ENCODE peak calls at places on chromosomes 11 and 22, in five cellular contexts. B, P, Z, R and H are unnamed samples.

GRCh38 chr22:38202437-38203089 is 769 bp downstream of the MAFF start:
- DNase-seq in B (peak; percentile 31), P (peak; percentile 92), Z (peak; percentile 94), R (peak; percentile 88), H (no peak)

GRCh38 chr11:120217941-120218694 is 7.3 kb downstream of the OAF start:
- DNase-seq in B (no peak), P (no peak), Z (peak; percentile 66), R (no peak), H (no peak)

GRCh38 chr22:39520874-39521857 is 804 bp downstream of the ATF4 start:
- DNase-seq in B (no peak), P (peak; percentile 73), Z (peak; percentile 77), R (peak; percentile 84), H (no peak)

GRCh38 chr11:27319065-27319464 is 44.0 kb downstream of the CCDC34 start:
- DNase-seq in B (no peak), P (peak; percentile 72), Z (no peak), R (no peak), H (peak; percentile 23)

GRCh38 chr11:29261831-29262230 is 755.0 kb downstream of the KCNA4 start:
- DNase-seq in B (no peak), P (peak; percentile 8), Z (no peak), R (no peak), H (no peak)

GRCh38 chr22:48748113-48748859 is 1079.4 kb downstream of the BRD1 start:
- DNase-seq in B (no peak), P (no peak), Z (peak; percentile 20), R (no peak), H (no peak)

GRCh38 chr11:116527180-116527991 is 245.4 kb downstream of the BUD13 start:
- DNase-seq in B (no peak), P (no peak), Z (no peak), R (no peak), H (no peak)

GRCh38 chr11:69378303-69379141 is 84.6 kb downstream of the MYEOV start:
- DNase-seq in B (no peak), P (no peak), Z (no peak), R (peak; percentile 8), H (no peak)

GRCh38 chr11:111737180-111737876 is 28.9 kb downstream of the PPP2R1B start:
- DNase-seq in B (no peak), P (no peak), Z (no peak), R (no peak), H (no peak)

GRCh38 chr11:111734383-111735261 is 31.6 kb downstream of the PPP2R1B start:
- DNase-seq in B (no peak), P (no peak), Z (no peak), R (no peak), H (no peak)

GRCh38 chr11:111735262-111736116 is 30.7 kb downstream of the PPP2R1B start:
- DNase-seq in B (no peak), P (peak; percentile 99), Z (peak; percentile 54), R (peak; percentile 63), H (peak; percentile 68)

GRCh38 chr11:111736621-111737055 is 29.6 kb downstream of the PPP2R1B start:
- DNase-seq in B (no peak), P (no peak), Z (no peak), R (no peak), H (no peak)

DNA sequence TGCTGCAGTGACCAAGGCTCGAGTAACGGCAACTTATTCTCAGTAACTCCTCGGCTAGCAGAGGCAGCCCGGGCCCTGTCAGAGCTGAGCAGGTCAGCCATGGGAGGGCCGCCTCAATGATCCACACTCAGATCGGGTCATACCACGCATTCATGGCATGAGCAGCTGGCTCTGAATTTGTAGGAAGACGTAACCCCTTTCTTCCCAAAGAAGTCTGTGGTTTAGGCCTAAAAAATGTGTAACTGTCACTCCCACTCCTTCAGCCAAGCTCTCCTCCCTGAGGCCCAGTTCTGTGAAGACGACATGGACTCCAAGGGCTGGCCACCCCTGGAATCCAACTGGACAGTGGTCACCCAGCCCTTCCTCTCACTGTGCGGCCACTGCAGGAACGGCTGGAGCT is 30.0 kb downstream of the PPP2R1B start:
- DNase-seq in B (no peak), P (peak; percentile 80), Z (no peak), R (no peak), H (no peak)
- TF ChIP-seq POLR2A in B (no peak), P (no peak), Z (no peak), R (no peak), H (no peak)

GRCh38 chr22:26428515-26429457 is at the start of gene ASPHD2:
- DNase-seq in B (no peak), P (peak; percentile 51), Z (peak; percentile 73), R (peak; percentile 69), H (peak; percentile 61)
- TF ChIP-seq POLR2A in B (no peak), P (no peak), Z (no peak), R (peak; percentile 55), H (peak; percentile 32)

GRCh38 chr11:134957540-134958335 is 545.7 kb upstream of the B3GAT1 start:
- DNase-seq in B (no peak), P (no peak), Z (no peak), R (no peak), H (no peak)
- TF ChIP-seq POLR2A in B (no peak), P (no peak), Z (no peak), R (no peak), H (no peak)

GRCh38 chr11:64244107-64244506 is 2.6 kb downstream of the PPP1R14B start:
- DNase-seq in B (no peak), P (no peak), Z (no peak), R (no peak), H (no peak)

GRCh38 chr11:64245797-64246623 is 733 bp downstream of the PPP1R14B start:
- DNase-seq in B (no peak), P (peak; percentile 91), Z (peak; percentile 70), R (peak; percentile 77), H (no peak)

GRCh38 chr11:64245401-64245796 is 1.3 kb downstream of the PPP1R14B start:
- DNase-seq in B (no peak), P (no peak), Z (peak; percentile 66), R (peak; percentile 70), H (no peak)

GRCh38 chr11:64242920-64243854 is 2.3 kb downstream of the FKBP2 start:
- DNase-seq in B (no peak), P (no peak), Z (no peak), R (no peak), H (no peak)

DNA sequence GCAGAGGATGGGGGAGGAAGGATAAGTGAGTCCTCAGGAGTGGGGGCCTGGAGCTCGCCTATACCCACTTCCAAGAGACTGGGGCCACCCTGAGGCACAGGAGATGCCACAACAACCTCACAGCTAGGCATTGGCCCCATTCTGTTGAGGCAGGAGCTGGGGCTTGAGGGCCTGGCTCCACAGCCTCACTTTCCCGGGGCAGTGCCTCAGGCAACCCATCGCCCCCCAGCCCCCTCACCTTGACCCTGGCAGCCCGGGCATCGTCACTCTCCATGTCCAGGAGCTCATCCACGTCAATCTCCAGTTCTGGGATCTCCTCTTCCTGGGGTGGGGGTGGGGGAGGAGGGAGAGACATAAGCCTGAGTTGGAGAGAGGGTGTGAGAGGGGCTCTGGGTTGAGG is 1.8 kb downstream of the PPP1R14B start:
- DNase-seq in B (no peak), P (no peak), Z (no peak), R (peak; percentile 19), H (no peak)
- TF ChIP-seq POLR2A in B (no peak), P (no peak), Z (no peak), R (no peak), H (no peak)

GRCh38 chr22:30150212-30150611 is 69.9 kb downstream of the HORMAD2 start:
- DNase-seq in B (no peak), P (no peak), Z (no peak), R (no peak), H (no peak)
- TF ChIP-seq POLR2A in B (no peak), P (no peak), Z (no peak), R (no peak), H (no peak)

DNA sequence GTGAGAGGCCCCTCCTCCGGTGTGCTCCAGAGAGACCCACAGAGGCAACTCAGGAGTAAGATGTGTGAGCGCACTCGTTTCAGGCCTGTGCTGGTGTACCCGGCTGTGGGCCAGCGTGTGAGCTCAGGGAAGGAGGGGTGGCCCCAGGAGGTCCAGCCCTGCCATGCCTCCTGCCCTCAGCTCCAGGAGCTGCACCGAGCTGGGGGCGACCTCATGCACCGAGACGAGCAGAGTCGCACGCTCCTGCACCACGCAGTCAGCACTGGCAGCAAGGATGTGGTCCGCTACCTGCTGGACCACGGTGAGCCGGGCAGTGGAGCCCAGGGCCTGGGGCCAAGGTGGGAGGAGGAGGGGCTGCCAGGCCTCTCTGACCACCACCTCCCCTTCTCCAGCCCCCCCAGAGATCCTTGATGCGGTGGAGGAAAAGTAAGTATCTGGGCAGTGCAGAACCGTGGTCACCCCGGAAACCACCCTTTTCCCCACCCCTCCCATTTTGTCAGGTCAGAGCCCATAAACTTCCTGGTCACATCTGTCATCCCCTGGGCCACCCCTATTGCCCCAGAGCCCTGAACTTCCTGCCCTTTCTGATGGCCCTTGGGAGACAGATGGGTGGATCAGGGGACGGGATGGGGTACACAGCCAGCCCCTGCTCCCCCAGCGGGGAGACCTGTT is 2.5 kb upstream of the MDK start:
- DNase-seq in B (no peak), P (no peak), Z (no peak), R (no peak), H (peak; percentile 47)
- TF ChIP-seq POLR2A in B (no peak), P (no peak), Z (no peak), R (no peak), H (no peak)

GRCh38 chr11:126267650-126268049 is 1.0 kb downstream of the SRPRA start:
- DNase-seq in B (no peak), P (no peak), Z (peak; percentile 90), R (no peak), H (no peak)
- TF ChIP-seq POLR2A in B (no peak), P (no peak), Z (no peak), R (no peak), H (no peak)

DNA sequence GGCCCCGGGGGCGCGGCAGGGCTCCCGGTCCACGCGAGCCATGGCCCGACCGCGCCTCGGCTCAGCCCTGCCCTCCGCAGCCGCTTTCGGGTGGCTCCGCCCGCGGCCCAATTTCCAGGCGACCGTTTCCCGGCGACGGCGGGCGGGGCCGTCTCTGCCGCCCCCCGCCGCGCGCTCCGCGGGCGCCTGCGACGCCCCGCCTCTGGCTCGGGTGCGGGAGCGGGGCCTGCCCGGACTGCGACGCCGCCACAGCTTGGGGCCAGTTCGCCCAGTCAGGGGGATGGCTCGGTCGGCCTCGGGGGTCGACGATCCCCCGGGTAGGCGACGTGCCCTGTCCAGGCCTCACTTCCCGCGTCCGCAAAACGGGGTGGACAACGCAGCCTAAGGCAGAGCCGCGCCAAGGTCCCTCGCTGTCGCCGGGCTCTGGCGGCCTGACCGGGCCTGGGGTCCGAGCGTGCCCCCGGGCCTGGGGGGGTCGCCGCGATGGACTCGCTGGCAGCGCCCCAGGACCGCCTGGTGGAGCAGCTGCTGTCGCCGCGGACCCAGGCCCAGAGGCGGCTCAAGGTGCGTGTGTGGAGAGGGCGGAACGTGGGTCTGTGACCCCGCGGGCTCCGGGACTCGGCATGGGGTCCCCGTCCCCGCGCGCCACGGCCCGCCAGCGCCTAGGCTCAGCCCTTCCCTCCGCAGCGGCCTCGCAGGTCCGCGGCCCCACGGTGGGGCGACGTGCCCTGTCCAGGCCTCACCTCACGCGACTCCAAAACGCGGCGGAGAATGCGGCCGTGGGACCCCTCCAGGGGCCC is 4.2 kb downstream of the SEPTIN5 start:
- DNase-seq in B (no peak), P (no peak), Z (no peak), R (no peak), H (peak; percentile 72)
- TF ChIP-seq POLR2A in B (no peak), P (no peak), Z (no peak), R (no peak), H (peak; percentile 58)